ENCODE peak calls at places on chromosomes 16 and 17, in five cellular contexts. V is SK-MEL-5, S is H54, Y is Peyer's patch, K is frontal cortex. M is an unnamed sample.

GRCh38 chr17:73493212-73493814 is 150.9 kb downstream of the SDK2 start:
- DNase-seq in K (no peak), V (no peak), S (no peak), Y (no peak), M (no peak)

GRCh38 chr17:1398900-1399299 is 1.1 kb downstream of the YWHAE start:
- DNase-seq in K (no peak), Y (no peak), V (no peak), S (no peak), M (no peak)

GRCh38 chr17:7445011-7445927 is at the start of gene CHRNB1:
- DNase-seq in K (peak; percentile 81), V (peak; percentile 58), Y (peak; percentile 89), S (no peak), M (peak; percentile 38)

GRCh38 chr17:18093616-18094408 is 6.1 kb downstream of the DRG2 start:
- DNase-seq in K (no peak), V (peak; percentile 88), Y (no peak), S (peak; percentile 72), M (peak; percentile 32)

GRCh38 chr17:11589706-11590105 is 8.6 kb upstream of the DNAH9 start:
- DNase-seq in V (no peak), K (no peak), Y (no peak), S (no peak), M (no peak)

GRCh38 chr16:22694887-22695382 is 119.0 kb upstream of the HS3ST2 start:
- DNase-seq in Y (no peak), V (no peak), S (no peak), K (no peak), M (no peak)

GRCh38 chr17:44132275-44132821 is 8.9 kb upstream of the HDAC5 start:
- DNase-seq in V (peak; percentile 18), Y (no peak), K (no peak), S (no peak), M (peak; percentile 33)

GRCh38 chr17:39001703-39002637 is 34.8 kb upstream of the FBXO47 start:
- DNase-seq in Y (peak; percentile 72), S (peak; percentile 26), V (peak; percentile 72), K (no peak), M (peak; percentile 89)

GRCh38 chr17:40072481-40073346 is 9.9 kb downstream of the THRA start:
- DNase-seq in S (no peak), V (no peak), Y (peak; percentile 90), K (peak; percentile 52), M (no peak)

GRCh38 chr16:57297856-57298255 is 13.4 kb upstream of the PLLP start:
- DNase-seq in K (no peak), S (no peak), Y (peak; percentile 64), V (no peak), M (no peak)

GRCh38 chr17:17151962-17152361 is 54.2 kb downstream of the PLD6 start:
- DNase-seq in S (peak; percentile 94), Y (peak; percentile 60), V (no peak), K (no peak), M (peak; percentile 25)

GRCh38 chr17:60335289-60335688 is 56.6 kb downstream of the USP32 start:
- DNase-seq in Y (no peak), K (no peak), V (no peak), S (no peak), M (no peak)

GRCh38 chr16:66300037-66300436 is 66.5 kb upstream of the CDH5 start:
- DNase-seq in K (no peak), S (no peak), Y (peak; percentile 10), V (no peak), M (no peak)

GRCh38 chr16:56615353-56615752 is 7.0 kb downstream of the MT2A start:
- DNase-seq in K (no peak), Y (no peak), S (no peak), V (no peak), M (no peak)

GRCh38 chr17:57604771-57605733 is 140.0 kb downstream of the CCDC182 start:
- DNase-seq in V (no peak), Y (peak; percentile 86), K (peak; percentile 39), S (no peak), M (no peak)

GRCh38 chr16:66881964-66882508 is 1.7 kb downstream of the PDP2 start:
- DNase-seq in S (no peak), V (no peak), Y (no peak), K (no peak), M (no peak)

GRCh38 chr17:75588546-75589016 is 981 bp downstream of the MYO15B start:
- DNase-seq in S (no peak), V (no peak), K (peak; percentile 78), Y (peak; percentile 64), M (no peak)

M was measured in COLO829.